ENCODE peak calls at places on chromosomes 3 and 15, in ten cellular contexts. W, T, U, Z, P, G, E, X, Q and Y are unnamed samples.

GRCh38 chr15:74200871-74201419 is 1.6 kb downstream of the STRA6 start:
- DNase-seq in W (peak), T (no peak), U (peak), Z (no peak), P (peak), G (no peak), E (no peak), X (no peak), Q (no peak), Y (peak)

GRCh38 chr3:70000563-70001081 is 1.1 kb downstream of the SAMMSON start:
- DNase-seq in W (no peak), T (no peak), U (no peak), Z (no peak), P (no peak), G (no peak), E (no peak), X (peak), Q (no peak), Y (peak)

GRCh38 chr3:108312656-108313055 is 16.3 kb downstream of the HHLA2 start:
- DNase-seq in W (peak), T (no peak), U (no peak), Z (no peak), P (peak), G (no peak), E (no peak), X (no peak), Q (peak), Y (peak)

GRCh38 chr3:111070772-111071256 is 802 bp upstream of the NECTIN3 start:
- DNase-seq in W (no peak), T (peak), U (no peak), Z (no peak), P (no peak), G (peak), E (no peak), X (peak), Q (no peak), Y (no peak)

GRCh38 chr3:87136066-87136596 is 91.0 kb upstream of the CHMP2B start:
- DNase-seq in W (no peak), T (no peak), U (no peak), Z (no peak), P (no peak), G (no peak), E (no peak), X (no peak), Q (no peak), Y (no peak)

GRCh38 chr15:40823572-40824343 is 4.8 kb downstream of the PPP1R14D start:
- DNase-seq in W (no peak), T (no peak), U (no peak), Z (no peak), P (no peak), G (no peak), E (no peak), X (no peak), Q (no peak), Y (no peak)

GRCh38 chr15:67033521-67033920 is 31.9 kb upstream of the SMAD3 start:
- DNase-seq in W (no peak), T (peak), U (no peak), Z (no peak), P (no peak), G (no peak), E (no peak), X (no peak), Q (no peak), Y (no peak)

GRCh38 chr3:197514786-197515090 is 41.0 kb downstream of the BDH1 start:
- DNase-seq in W (no peak), T (no peak), U (no peak), Z (no peak), P (no peak), G (no peak), E (no peak), X (no peak), Q (no peak), Y (no peak)

GRCh38 chr3:145243875-145244274 is 917.1 kb downstream of the PLOD2 start:
- DNase-seq in W (peak), T (no peak), U (no peak), Z (no peak), P (peak), G (no peak), E (no peak), X (no peak), Q (peak), Y (peak)